ENCODE peak calls at places on chromosomes 7 and 10, in eight cellular contexts. V is hepatocyte, Q is neural progenitor cell, X is HCT116, P is GM23338, R is GM23248, T is MM.1S, G is SK-N-SH. S is an unnamed sample.

GRCh38 chr7:16891338-16891737 is 9.6 kb upstream of the AGR3 start:
- DNase-seq in V (peak; percentile 83), Q (peak; percentile 44), X (peak; percentile 7), P (peak; percentile 69), R (peak; percentile 66), T (peak; percentile 58), G (no peak), S (peak; percentile 85)

GRCh38 chr10:132628966-132629900 is 91.6 kb downstream of the INPP5A start:
- DNase-seq in V (no peak), Q (no peak), X (no peak), P (no peak), R (no peak), T (no peak), G (no peak), S (no peak)

GRCh38 chr10:36157486-36157885 is 515.4 kb upstream of the FZD8 start:
- DNase-seq in V (no peak), Q (no peak), X (no peak), P (no peak), R (no peak), T (peak; percentile 77), G (no peak), S (no peak)

GRCh38 chr7:30929686-30930085 is 18.0 kb downstream of the AQP1 start:
- DNase-seq in V (no peak), Q (no peak), X (no peak), P (no peak), R (no peak), T (no peak), G (peak; percentile 12), S (no peak)

GRCh38 chr10:94292448-94293118 is 70.2 kb downstream of the NOC3L start:
- DNase-seq in V (no peak), Q (no peak), X (no peak), P (no peak), R (peak; percentile 80), T (no peak), G (no peak), S (peak; percentile 51)

GRCh38 chr10:3159160-3159559 is 13.4 kb downstream of the PITRM1 start:
- DNase-seq in V (no peak), Q (no peak), X (no peak), P (no peak), R (no peak), T (no peak), G (no peak), S (no peak)

GRCh38 chr10:18486444-18486843 is 164.9 kb downstream of the NSUN6 start:
- DNase-seq in V (peak; percentile 6), Q (no peak), X (no peak), P (no peak), R (no peak), T (no peak), G (no peak), S (no peak)

GRCh38 chr7:21472029-21472428 is 44.1 kb downstream of the SP4 start:
- DNase-seq in V (no peak), Q (no peak), X (no peak), P (no peak), R (no peak), T (no peak), G (no peak), S (no peak)

GRCh38 chr10:122504551-122504950 is 43.2 kb downstream of the HTRA1 start:
- DNase-seq in V (peak; percentile 60), Q (no peak), X (no peak), P (no peak), R (peak; percentile 94), T (no peak), G (peak; percentile 84), S (peak; percentile 82)

GRCh38 chr10:2791774-2792443 is 275.4 kb upstream of the PFKP start:
- DNase-seq in V (no peak), Q (no peak), X (no peak), P (no peak), R (no peak), T (no peak), G (no peak), S (no peak)

GRCh38 chr10:27746364-27747095 is 911 bp upstream of the MKX start:
- DNase-seq in V (no peak), Q (peak; percentile 32), X (no peak), P (peak; percentile 47), R (peak; percentile 40), T (no peak), G (no peak), S (no peak)
- H3K27ac ChIP-seq in V (no peak overlapping the region), Q (no peak overlapping the region), X (no peak overlapping the region), P (no peak overlapping the region), R (peak overlapping the region; percentile 17), T (no peak overlapping the region), G (no peak overlapping the region), S (no peak overlapping the region)

DNA sequence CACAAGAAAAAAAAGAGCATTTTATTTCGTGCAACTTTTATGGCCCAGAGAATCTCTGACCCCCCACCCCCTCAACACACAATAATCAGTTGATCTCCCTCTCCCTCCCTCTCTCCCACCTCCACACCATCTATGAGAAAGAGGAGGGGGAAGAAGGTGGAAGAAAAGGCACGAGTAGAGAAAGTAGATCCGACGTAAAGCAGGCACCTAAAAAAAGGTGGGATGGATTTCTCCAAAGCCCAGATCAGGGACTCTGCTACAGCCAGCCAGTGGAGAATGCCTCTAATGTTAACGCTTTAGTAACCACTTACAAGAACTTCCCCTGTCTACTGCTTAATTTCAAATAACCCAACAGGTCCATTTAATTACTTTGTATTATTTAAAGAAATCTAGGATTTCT is 24.4 kb downstream of the KMT2C start:
- DNase-seq in V (peak; percentile 28), Q (peak; percentile 66), X (no peak), P (peak; percentile 90), R (no peak), T (no peak), G (peak; percentile 44), S (no peak)
- TF ChIP-seq EZH2phosphoT487 in V (no peak), Q (no peak), X (no peak), P (no peak), R (no peak), T (no peak), G (no peak), S (no peak)

GRCh38 chr10:23197416-23197861 is 5.3 kb downstream of the PTF1A start:
- DNase-seq in V (no peak), Q (peak; percentile 26), X (no peak), P (peak; percentile 46), R (no peak), T (no peak), G (no peak), S (no peak)
- H3K27me3 ChIP-seq in V (peaks cover 94% of the 10 kb centered on the region), Q (peaks cover 100% of the 10 kb centered on the region), X (peaks cover 14% of the 10 kb centered on the region), P (peaks cover 100% of the 10 kb centered on the region), R (peaks cover 85% of the 10 kb centered on the region), T (no peaks in the 10 kb centered on the region), G (peaks cover 54% of the 10 kb centered on the region), S (peaks cover 63% of the 10 kb centered on the region)

GRCh38 chr7:44665531-44666213 is 59.2 kb downstream of the OGDH start:
- DNase-seq in V (no peak), Q (no peak), X (no peak), P (no peak), R (peak; percentile 91), T (no peak), G (no peak), S (no peak)
- H3K27ac ChIP-seq in V (peak overlapping the region; percentile 3), Q (no peak overlapping the region), X (no peak overlapping the region), P (peak overlapping the region; percentile 72), R (peak overlapping the region; percentile 81), T (no peak overlapping the region), G (peak overlapping the region; percentile 30), S (no peak overlapping the region)

DNA sequence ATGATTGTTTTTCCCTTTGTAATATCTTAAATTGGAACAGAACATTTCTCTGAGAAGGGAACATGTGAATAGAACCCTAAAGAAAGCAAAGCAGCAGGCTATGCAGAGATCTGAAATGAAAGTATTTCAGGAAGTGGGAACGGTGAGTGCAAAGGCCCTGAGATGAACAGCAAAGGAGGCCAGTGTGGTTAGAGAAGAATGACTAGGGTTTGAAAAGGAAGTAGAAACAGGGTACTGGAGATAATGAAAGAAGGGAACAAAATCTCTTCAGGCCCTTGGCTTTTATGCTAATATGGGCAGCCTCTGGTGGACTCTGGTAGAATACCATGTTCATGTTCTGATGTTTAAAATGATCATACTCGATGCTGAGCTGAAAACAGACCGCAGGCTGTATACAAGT is 22.2 kb downstream of the ARHGAP21 start:
- DNase-seq in V (no peak), Q (no peak), X (no peak), P (no peak), R (no peak), T (peak; percentile 74), G (no peak), S (no peak)
- TF ChIP-seq EZH2phosphoT487 in V (no peak), Q (no peak), X (no peak), P (no peak), R (no peak), T (no peak), G (no peak), S (no peak)

GRCh38 chr7:158315881-158316280 is 271.7 kb downstream of the PTPRN2 start:
- DNase-seq in V (no peak), Q (no peak), X (no peak), P (no peak), R (no peak), T (no peak), G (no peak), S (no peak)
- H3K27me3 ChIP-seq in V (no peaks in the 10 kb centered on the region), Q (no peaks in the 10 kb centered on the region), X (no peaks in the 10 kb centered on the region), P (no peaks in the 10 kb centered on the region), R (no peaks in the 10 kb centered on the region), T (peaks cover 44% of the 10 kb centered on the region), G (no peaks in the 10 kb centered on the region), S (no peaks in the 10 kb centered on the region)

DNA sequence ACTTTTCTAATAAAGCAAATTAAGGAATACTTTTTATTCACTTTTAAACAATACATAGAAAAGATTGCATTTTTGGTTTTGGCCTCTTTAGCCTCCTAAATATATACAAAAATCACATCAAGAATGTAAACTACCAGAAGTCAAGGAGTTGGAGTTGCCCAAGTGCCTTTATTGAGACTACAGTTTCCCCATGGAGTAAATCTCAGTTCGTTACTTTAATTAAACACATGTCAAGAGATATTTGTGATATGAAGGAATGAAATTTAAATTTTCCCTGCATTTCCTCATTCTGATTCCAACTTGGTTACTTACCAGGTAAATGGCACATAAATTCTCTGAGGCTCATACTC is 492.9 kb downstream of the TNS3 start:
- DNase-seq in V (no peak), Q (no peak), X (no peak), P (no peak), R (no peak), T (no peak), G (no peak), S (no peak)
- H3K27ac ChIP-seq in V (no peak overlapping the region), Q (no peak overlapping the region), X (no peak overlapping the region), P (no peak overlapping the region), R (no peak overlapping the region), T (no peak overlapping the region), G (no peak overlapping the region), S (no peak overlapping the region)

DNA sequence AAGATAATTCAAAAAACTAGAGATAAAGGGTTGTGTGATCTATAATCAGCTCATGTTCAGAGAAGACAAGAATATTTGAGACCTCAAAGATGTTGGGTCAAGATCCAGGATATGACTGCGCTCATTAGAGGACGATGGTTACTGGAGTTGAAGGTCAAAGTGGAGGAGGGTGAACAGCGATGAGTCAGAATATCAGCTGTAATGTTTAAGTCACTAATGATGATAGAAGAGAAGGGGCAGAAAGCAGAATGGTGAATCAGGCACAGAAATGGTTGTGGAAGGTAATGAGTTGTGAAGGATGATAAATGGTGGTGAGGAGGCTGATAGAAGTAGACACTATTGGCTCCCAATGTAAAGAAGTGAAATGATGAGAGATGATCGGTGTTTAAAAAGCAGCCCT is 540.3 kb downstream of the INHBA start:
- DNase-seq in V (no peak), Q (no peak), X (no peak), P (no peak), R (peak; percentile 29), T (no peak), G (no peak), S (no peak)
- TF ChIP-seq EZH2phosphoT487 in V (no peak), Q (no peak), X (no peak), P (no peak), R (no peak), T (no peak), G (no peak), S (no peak)

GRCh38 chr7:129777195-129777844 is 165.8 kb downstream of the NRF1 start:
- DNase-seq in V (no peak), Q (peak; percentile 38), X (no peak), P (peak; percentile 62), R (no peak), T (no peak), G (peak; percentile 43), S (no peak)
- H3K27me3 ChIP-seq in V (peaks cover 45% of the 10 kb centered on the region), Q (peaks cover 99% of the 10 kb centered on the region), X (no peaks in the 10 kb centered on the region), P (peaks cover 41% of the 10 kb centered on the region), R (peaks cover 60% of the 10 kb centered on the region), T (peaks cover 14% of the 10 kb centered on the region), G (peaks cover 29% of the 10 kb centered on the region), S (no peaks in the 10 kb centered on the region)

S was measured in PC-3.